ENCODE peak calls at places on chromosomes 12 and 14, in nine cellular contexts. One of them, this sample, is unnamed.

GRCh38 chr12:43797561-43798217 is 8.4 kb downstream of the TWF1 start:
- DNase-seq in tibial artery: no peak
- DNase-seq in left ventricle myocardium inferior: no peak
- DNase-seq in psoas muscle: no peak
- DNase-seq in pancreas: no peak
- DNase-seq in HL-60: no peak
- DNase-seq in brain microvascular endothelial cell: no peak
- DNase-seq in H9: no peak
- DNase-seq in tibial nerve: no peak
- DNase-seq in this sample: no peak

GRCh38 chr12:131041968-131042847 is 88.5 kb downstream of the ADGRD1 start:
- DNase-seq in psoas muscle: no peak
- DNase-seq in HL-60: no peak
- DNase-seq in tibial nerve: no peak
- DNase-seq in left ventricle myocardium inferior: no peak
- DNase-seq in brain microvascular endothelial cell: no peak
- DNase-seq in pancreas: no peak
- DNase-seq in H9: no peak
- DNase-seq in tibial artery: no peak
- DNase-seq in this sample: no peak

GRCh38 chr14:51860836-51861583 is 598 bp downstream of the GNG2 start:
- DNase-seq in pancreas: no peak
- DNase-seq in brain microvascular endothelial cell: no peak
- DNase-seq in H9: no peak
- DNase-seq in psoas muscle: no peak
- DNase-seq in HL-60: no peak
- DNase-seq in left ventricle myocardium inferior: no peak
- DNase-seq in tibial artery: no peak
- DNase-seq in tibial nerve: no peak
- DNase-seq in this sample: no peak

GRCh38 chr12:124740691-124741137 is 123.0 kb downstream of the SCARB1 start:
- DNase-seq in psoas muscle: peak; percentile 62
- DNase-seq in brain microvascular endothelial cell: no peak
- DNase-seq in HL-60: no peak
- DNase-seq in pancreas: no peak
- DNase-seq in tibial artery: peak; percentile 84
- DNase-seq in left ventricle myocardium inferior: no peak
- DNase-seq in tibial nerve: no peak
- DNase-seq in H9: no peak
- DNase-seq in this sample: peak; percentile 28

GRCh38 chr12:32671930-32672785 is 6.9 kb upstream of the DNM1L start:
- DNase-seq in tibial nerve: peak; percentile 74
- DNase-seq in brain microvascular endothelial cell: peak; percentile 56
- DNase-seq in psoas muscle: no peak
- DNase-seq in HL-60: peak; percentile 49
- DNase-seq in pancreas: peak; percentile 55
- DNase-seq in left ventricle myocardium inferior: no peak
- DNase-seq in tibial artery: peak; percentile 4
- DNase-seq in H9: peak; percentile 59
- DNase-seq in this sample: no peak

GRCh38 chr12:93195511-93195910 is 182.2 kb upstream of the NUDT4 start:
- DNase-seq in tibial artery: no peak
- DNase-seq in HL-60: no peak
- DNase-seq in H9: no peak
- DNase-seq in tibial nerve: no peak
- DNase-seq in brain microvascular endothelial cell: no peak
- DNase-seq in pancreas: no peak
- DNase-seq in left ventricle myocardium inferior: no peak
- DNase-seq in psoas muscle: no peak
- DNase-seq in this sample: no peak

GRCh38 chr12:120928864-120929652 is 24.9 kb upstream of the SPPL3 start:
- DNase-seq in tibial nerve: no peak
- DNase-seq in left ventricle myocardium inferior: no peak
- DNase-seq in brain microvascular endothelial cell: no peak
- DNase-seq in HL-60: no peak
- DNase-seq in H9: peak; percentile 85
- DNase-seq in psoas muscle: no peak
- DNase-seq in pancreas: peak; percentile 69
- DNase-seq in tibial artery: no peak
- DNase-seq in this sample: no peak

GRCh38 chr12:118060301-118061010 is 523 bp downstream of the WSB2 start:
- DNase-seq in pancreas: peak; percentile 47
- DNase-seq in psoas muscle: peak; percentile 51
- DNase-seq in H9: peak; percentile 34
- DNase-seq in brain microvascular endothelial cell: no peak
- DNase-seq in tibial nerve: peak; percentile 29
- DNase-seq in left ventricle myocardium inferior: peak; percentile 61
- DNase-seq in HL-60: no peak
- DNase-seq in tibial artery: peak; percentile 73
- DNase-seq in this sample: peak; percentile 54

GRCh38 chr14:64755661-64756265 is 51.5 kb downstream of the PLEKHG3 start:
- DNase-seq in HL-60: no peak
- DNase-seq in pancreas: no peak
- DNase-seq in left ventricle myocardium inferior: no peak
- DNase-seq in psoas muscle: no peak
- DNase-seq in brain microvascular endothelial cell: peak; percentile 12
- DNase-seq in tibial nerve: no peak
- DNase-seq in H9: no peak
- DNase-seq in tibial artery: no peak
- DNase-seq in this sample: no peak

GRCh38 chr12:46494424-46494823 is 121.9 kb upstream of the SLC38A2 start:
- DNase-seq in pancreas: no peak
- DNase-seq in tibial artery: no peak
- DNase-seq in HL-60: no peak
- DNase-seq in tibial nerve: no peak
- DNase-seq in left ventricle myocardium inferior: no peak
- DNase-seq in psoas muscle: no peak
- DNase-seq in H9: no peak
- DNase-seq in brain microvascular endothelial cell: peak; percentile 38
- DNase-seq in this sample: no peak

GRCh38 chr14:104750658-104751057 is 2.3 kb upstream of the SIVA1 start:
- DNase-seq in brain microvascular endothelial cell: no peak
- DNase-seq in H9: no peak
- DNase-seq in pancreas: no peak
- DNase-seq in tibial artery: no peak
- DNase-seq in HL-60: no peak
- DNase-seq in left ventricle myocardium inferior: no peak
- DNase-seq in tibial nerve: no peak
- DNase-seq in psoas muscle: no peak
- DNase-seq in this sample: no peak

GRCh38 chr14:93025055-93025454 is 90.7 kb downstream of the ITPK1 start:
- DNase-seq in psoas muscle: no peak
- DNase-seq in pancreas: no peak
- DNase-seq in left ventricle myocardium inferior: no peak
- DNase-seq in tibial artery: no peak
- DNase-seq in brain microvascular endothelial cell: no peak
- DNase-seq in tibial nerve: no peak
- DNase-seq in HL-60: no peak
- DNase-seq in H9: no peak
- DNase-seq in this sample: no peak

GRCh38 chr12:114342651-114343050 is 63.3 kb downstream of the TBX5 start:
- DNase-seq in brain microvascular endothelial cell: no peak
- DNase-seq in tibial nerve: no peak
- DNase-seq in psoas muscle: no peak
- DNase-seq in left ventricle myocardium inferior: no peak
- DNase-seq in tibial artery: no peak
- DNase-seq in H9: no peak
- DNase-seq in pancreas: no peak
- DNase-seq in HL-60: no peak
- DNase-seq in this sample: no peak

GRCh38 chr12:120710805-120711296 is 593 bp downstream of the UNC119B start:
- DNase-seq in HL-60: no peak
- DNase-seq in brain microvascular endothelial cell: no peak
- DNase-seq in tibial artery: no peak
- DNase-seq in left ventricle myocardium inferior: no peak
- DNase-seq in tibial nerve: no peak
- DNase-seq in H9: peak; percentile 41
- DNase-seq in pancreas: peak; percentile 27
- DNase-seq in psoas muscle: no peak
- DNase-seq in this sample: no peak

GRCh38 chr12:27967551-27968054 is 4.9 kb downstream of the PTHLH start:
- DNase-seq in psoas muscle: no peak
- DNase-seq in H9: no peak
- DNase-seq in tibial nerve: no peak
- DNase-seq in pancreas: no peak
- DNase-seq in left ventricle myocardium inferior: no peak
- DNase-seq in brain microvascular endothelial cell: no peak
- DNase-seq in HL-60: no peak
- DNase-seq in tibial artery: no peak
- DNase-seq in this sample: no peak
- H3K27ac ChIP-seq in psoas muscle: no peak overlapping the region
- H3K27ac ChIP-seq in H9: no peak overlapping the region
- H3K27ac ChIP-seq in tibial nerve: no peak overlapping the region
- H3K27ac ChIP-seq in pancreas: no peak overlapping the region
- H3K27ac ChIP-seq in left ventricle myocardium inferior: no peak overlapping the region
- H3K27ac ChIP-seq in brain microvascular endothelial cell: no peak overlapping the region
- H3K27ac ChIP-seq in HL-60: no peak overlapping the region
- H3K27ac ChIP-seq in tibial artery: no peak overlapping the region
- H3K27ac ChIP-seq in this sample: no peak overlapping the region

DNA sequence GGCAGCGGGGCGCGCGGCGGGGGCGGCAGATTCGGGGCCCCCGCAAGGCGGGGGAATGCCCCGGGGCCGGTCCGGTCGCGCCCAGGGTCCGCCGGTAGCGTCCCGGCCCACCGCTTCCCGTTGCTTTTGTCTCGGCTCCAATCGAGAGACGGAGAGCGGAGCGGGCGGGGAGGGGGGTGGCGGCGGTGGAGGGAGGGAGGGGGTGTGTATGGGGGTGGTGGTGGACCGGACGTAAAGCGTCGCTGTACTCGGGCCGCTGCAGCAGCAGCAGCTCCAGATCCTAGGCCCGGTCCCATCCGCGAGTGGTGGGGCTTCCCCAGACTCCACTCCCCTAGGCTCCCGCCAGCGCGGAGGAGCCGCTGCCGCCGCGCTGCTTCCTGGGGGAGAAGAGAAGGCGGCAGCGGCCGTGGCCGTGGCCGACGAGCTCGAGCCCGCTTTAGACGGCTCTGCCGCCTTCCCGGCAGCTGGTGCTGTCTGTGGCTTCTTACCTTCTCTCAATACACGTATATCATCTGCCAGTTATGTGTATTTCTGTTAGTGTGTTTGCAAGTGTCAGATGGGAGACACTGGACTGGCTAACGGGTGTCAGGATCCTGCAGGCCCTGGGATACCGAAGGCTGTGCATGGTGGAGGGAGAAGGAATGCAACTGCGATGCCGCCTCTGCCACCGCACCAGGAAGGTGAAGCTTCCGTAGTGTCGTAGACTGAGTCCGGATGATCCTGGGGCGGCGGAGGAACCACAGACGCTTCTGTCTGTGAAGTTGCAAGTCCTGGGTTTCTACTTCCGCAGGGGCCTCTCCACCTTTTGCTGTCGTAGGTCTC is 488 bp downstream of the CNOT2 start:
- DNase-seq in brain microvascular endothelial cell: peak; percentile 54
- DNase-seq in H9: peak; percentile 80
- DNase-seq in left ventricle myocardium inferior: peak; percentile 69
- DNase-seq in psoas muscle: peak; percentile 68
- DNase-seq in tibial artery: peak; percentile 86
- DNase-seq in HL-60: peak; percentile 49
- DNase-seq in tibial nerve: peak; percentile 41
- DNase-seq in pancreas: peak; percentile 61
- DNase-seq in this sample: peak; percentile 85
- H3K27ac ChIP-seq in brain microvascular endothelial cell: peak overlapping the region; percentile 97
- H3K27ac ChIP-seq in H9: peak overlapping the region; percentile 86
- H3K27ac ChIP-seq in left ventricle myocardium inferior: peak overlapping the region; percentile 96
- H3K27ac ChIP-seq in psoas muscle: peak overlapping the region; percentile 98
- H3K27ac ChIP-seq in tibial artery: peak overlapping the region; percentile 97
- H3K27ac ChIP-seq in HL-60: peak overlapping the region; percentile 99
- H3K27ac ChIP-seq in tibial nerve: peak overlapping the region; percentile 95
- H3K27ac ChIP-seq in pancreas: peak overlapping the region; percentile 93
- H3K27ac ChIP-seq in this sample: peak overlapping the region; percentile 94

GRCh38 chr12:12267801-12268200 is 957 bp upstream of the LRP6 start:
- DNase-seq in psoas muscle: no peak
- DNase-seq in brain microvascular endothelial cell: no peak
- DNase-seq in tibial nerve: no peak
- DNase-seq in H9: peak; percentile 67
- DNase-seq in tibial artery: no peak
- DNase-seq in left ventricle myocardium inferior: no peak
- DNase-seq in HL-60: no peak
- DNase-seq in pancreas: no peak
- DNase-seq in this sample: no peak
- H3K27ac ChIP-seq in psoas muscle: peak overlapping the region; percentile 99
- H3K27ac ChIP-seq in brain microvascular endothelial cell: no peak overlapping the region
- H3K27ac ChIP-seq in tibial nerve: peak overlapping the region; percentile 99
- H3K27ac ChIP-seq in H9: no peak overlapping the region
- H3K27ac ChIP-seq in tibial artery: peak overlapping the region; percentile 99
- H3K27ac ChIP-seq in left ventricle myocardium inferior: peak overlapping the region; percentile 100
- H3K27ac ChIP-seq in HL-60: no peak overlapping the region
- H3K27ac ChIP-seq in pancreas: no peak overlapping the region
- H3K27ac ChIP-seq in this sample: peak overlapping the region; percentile 97

GRCh38 chr14:24777678-24778077 is 143.7 kb upstream of the GZMB start:
- DNase-seq in psoas muscle: no peak
- DNase-seq in tibial nerve: no peak
- DNase-seq in tibial artery: no peak
- DNase-seq in H9: no peak
- DNase-seq in HL-60: no peak
- DNase-seq in left ventricle myocardium inferior: no peak
- DNase-seq in brain microvascular endothelial cell: no peak
- DNase-seq in pancreas: no peak
- DNase-seq in this sample: no peak

GRCh38 chr14:24784981-24785380 is 151.0 kb upstream of the GZMB start:
- DNase-seq in HL-60: no peak
- DNase-seq in left ventricle myocardium inferior: no peak
- DNase-seq in H9: no peak
- DNase-seq in brain microvascular endothelial cell: no peak
- DNase-seq in psoas muscle: no peak
- DNase-seq in tibial nerve: no peak
- DNase-seq in pancreas: no peak
- DNase-seq in tibial artery: no peak
- DNase-seq in this sample: no peak

GRCh38 chr14:24783791-24784190 is 149.8 kb upstream of the GZMB start:
- DNase-seq in pancreas: no peak
- DNase-seq in left ventricle myocardium inferior: no peak
- DNase-seq in brain microvascular endothelial cell: no peak
- DNase-seq in tibial nerve: no peak
- DNase-seq in HL-60: no peak
- DNase-seq in psoas muscle: no peak
- DNase-seq in H9: no peak
- DNase-seq in tibial artery: no peak
- DNase-seq in this sample: no peak

GRCh38 chr14:24775919-24776318 is 141.9 kb upstream of the GZMB start:
- DNase-seq in HL-60: no peak
- DNase-seq in tibial nerve: no peak
- DNase-seq in H9: peak; percentile 46
- DNase-seq in pancreas: no peak
- DNase-seq in brain microvascular endothelial cell: no peak
- DNase-seq in left ventricle myocardium inferior: no peak
- DNase-seq in psoas muscle: no peak
- DNase-seq in tibial artery: no peak
- DNase-seq in this sample: no peak

DNA sequence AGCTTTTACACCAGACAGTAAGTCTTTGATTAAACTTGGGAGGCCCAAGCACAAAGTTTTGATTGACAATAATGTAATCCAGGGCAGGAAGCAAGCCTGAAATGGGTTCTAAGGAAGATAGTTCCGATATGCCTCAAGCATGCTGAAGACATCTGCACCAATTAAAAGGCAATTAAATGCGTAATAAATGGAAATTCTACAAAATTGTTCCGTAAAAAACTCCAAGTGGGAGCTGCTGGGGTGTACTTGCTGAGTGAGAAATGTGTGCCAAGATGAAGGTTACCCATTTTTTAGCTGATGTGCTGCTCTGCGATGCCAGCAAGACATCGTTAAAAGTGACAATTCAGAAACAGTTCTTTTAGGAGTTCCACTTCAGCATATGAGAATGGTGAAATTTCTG is 146.3 kb upstream of the GZMB start:
- DNase-seq in tibial artery: no peak
- DNase-seq in H9: no peak
- DNase-seq in brain microvascular endothelial cell: no peak
- DNase-seq in pancreas: no peak
- DNase-seq in psoas muscle: no peak
- DNase-seq in tibial nerve: no peak
- DNase-seq in left ventricle myocardium inferior: no peak
- DNase-seq in HL-60: no peak
- DNase-seq in this sample: no peak
- H3K27ac ChIP-seq in tibial artery: no peak overlapping the region
- H3K27ac ChIP-seq in H9: no peak overlapping the region
- H3K27ac ChIP-seq in brain microvascular endothelial cell: no peak overlapping the region
- H3K27ac ChIP-seq in pancreas: no peak overlapping the region
- H3K27ac ChIP-seq in psoas muscle: no peak overlapping the region
- H3K27ac ChIP-seq in tibial nerve: no peak overlapping the region
- H3K27ac ChIP-seq in left ventricle myocardium inferior: no peak overlapping the region
- H3K27ac ChIP-seq in HL-60: no peak overlapping the region
- H3K27ac ChIP-seq in this sample: no peak overlapping the region